ENCODE peak calls at places on chromosome 6, in four cellular contexts. One of them, this sample, is unnamed.

GRCh38 chr6:140366991-140367390 is 992.5 kb upstream of the CITED2 start:
- DNase-seq in esophagus squamous epithelium: no peak
- DNase-seq in effector memory CD4-positive, alpha-beta T cell: no peak
- DNase-seq in PC-3: peak; percentile 86
- DNase-seq in this sample: peak; percentile 36

GRCh38 chr6:84872996-84873395 is 108.6 kb upstream of the TBX18 start:
- DNase-seq in esophagus squamous epithelium: no peak
- DNase-seq in effector memory CD4-positive, alpha-beta T cell: no peak
- DNase-seq in PC-3: no peak
- DNase-seq in this sample: no peak

GRCh38 chr6:111157412-111157811 is 70.1 kb downstream of the SLC16A10 start:
- DNase-seq in esophagus squamous epithelium: no peak
- DNase-seq in effector memory CD4-positive, alpha-beta T cell: no peak
- DNase-seq in PC-3: no peak
- DNase-seq in this sample: no peak

GRCh38 chr6:38604700-38605099 is 35.0 kb downstream of the BTBD9 start:
- DNase-seq in esophagus squamous epithelium: no peak
- DNase-seq in effector memory CD4-positive, alpha-beta T cell: no peak
- DNase-seq in PC-3: peak; percentile 18
- DNase-seq in this sample: no peak

GRCh38 chr6:41462980-41463930 is 82.9 kb upstream of the FOXP4 start:
- DNase-seq in esophagus squamous epithelium: no peak
- DNase-seq in effector memory CD4-positive, alpha-beta T cell: no peak
- DNase-seq in PC-3: peak; percentile 70
- DNase-seq in this sample: no peak

GRCh38 chr6:143677891-143678737 is at the start of gene PHACTR2:
- DNase-seq in esophagus squamous epithelium: no peak
- DNase-seq in effector memory CD4-positive, alpha-beta T cell: peak; percentile 9
- DNase-seq in PC-3: peak; percentile 57
- DNase-seq in this sample: no peak

GRCh38 chr6:20608371-20608770 is 74.1 kb downstream of the CDKAL1 start:
- DNase-seq in esophagus squamous epithelium: no peak
- DNase-seq in effector memory CD4-positive, alpha-beta T cell: no peak
- DNase-seq in PC-3: no peak
- DNase-seq in this sample: no peak

GRCh38 chr6:692356-692851 is 535 bp downstream of the EXOC2 start:
- DNase-seq in esophagus squamous epithelium: no peak
- DNase-seq in effector memory CD4-positive, alpha-beta T cell: peak; percentile 52
- DNase-seq in PC-3: peak; percentile 73
- DNase-seq in this sample: peak; percentile 14

GRCh38 chr6:30818426-30818841 is 65.9 kb upstream of the DDR1 start:
- DNase-seq in esophagus squamous epithelium: no peak
- DNase-seq in effector memory CD4-positive, alpha-beta T cell: no peak
- DNase-seq in PC-3: peak; percentile 73
- DNase-seq in this sample: peak; percentile 70

GRCh38 chr6:68139130-68139529 is 496.0 kb upstream of the ADGRB3 start:
- DNase-seq in esophagus squamous epithelium: no peak
- DNase-seq in effector memory CD4-positive, alpha-beta T cell: no peak
- DNase-seq in PC-3: no peak
- DNase-seq in this sample: no peak

GRCh38 chr6:139468178-139468577 is 93.7 kb upstream of the CITED2 start:
- DNase-seq in esophagus squamous epithelium: no peak
- DNase-seq in effector memory CD4-positive, alpha-beta T cell: no peak
- DNase-seq in PC-3: no peak
- DNase-seq in this sample: peak; percentile 29

GRCh38 chr6:26327450-26328264 is 37.3 kb upstream of the BTN3A2 start:
- DNase-seq in esophagus squamous epithelium: no peak
- DNase-seq in effector memory CD4-positive, alpha-beta T cell: peak; percentile 35
- DNase-seq in PC-3: peak; percentile 70
- DNase-seq in this sample: no peak

GRCh38 chr6:120735641-120736040 is 598.6 kb downstream of the TBC1D32 start:
- DNase-seq in esophagus squamous epithelium: no peak
- DNase-seq in effector memory CD4-positive, alpha-beta T cell: no peak
- DNase-seq in PC-3: no peak
- DNase-seq in this sample: peak; percentile 52

GRCh38 chr6:35148167-35148741 is 7.1 kb upstream of the TCP11 start:
- DNase-seq in esophagus squamous epithelium: no peak
- DNase-seq in effector memory CD4-positive, alpha-beta T cell: no peak
- DNase-seq in PC-3: peak; percentile 84
- DNase-seq in this sample: no peak

GRCh38 chr6:80021591-80021990 is 17.1 kb downstream of the TTK start:
- DNase-seq in esophagus squamous epithelium: no peak
- DNase-seq in effector memory CD4-positive, alpha-beta T cell: no peak
- DNase-seq in PC-3: no peak
- DNase-seq in this sample: no peak

GRCh38 chr6:135990855-135991464 is 139.5 kb downstream of the PDE7B start:
- DNase-seq in esophagus squamous epithelium: no peak
- DNase-seq in effector memory CD4-positive, alpha-beta T cell: no peak
- DNase-seq in PC-3: no peak
- DNase-seq in this sample: no peak

GRCh38 chr6:48744948-48745347 is 634.0 kb upstream of the PTCHD4 start:
- DNase-seq in esophagus squamous epithelium: no peak
- DNase-seq in effector memory CD4-positive, alpha-beta T cell: no peak
- DNase-seq in PC-3: peak; percentile 82
- DNase-seq in this sample: peak; percentile 49

GRCh38 chr6:118391086-118391485 is 157.0 kb upstream of the PLN start:
- DNase-seq in esophagus squamous epithelium: no peak
- DNase-seq in effector memory CD4-positive, alpha-beta T cell: no peak
- DNase-seq in PC-3: no peak
- DNase-seq in this sample: no peak

GRCh38 chr6:81743649-81744048 is 8.8 kb downstream of the TENT5A start:
- DNase-seq in esophagus squamous epithelium: no peak
- DNase-seq in effector memory CD4-positive, alpha-beta T cell: no peak
- DNase-seq in PC-3: no peak
- DNase-seq in this sample: no peak

GRCh38 chr6:14107000-14107399 is 10.6 kb upstream of the CD83 start:
- DNase-seq in esophagus squamous epithelium: no peak
- DNase-seq in effector memory CD4-positive, alpha-beta T cell: no peak
- DNase-seq in PC-3: no peak
- DNase-seq in this sample: no peak

GRCh38 chr6:136921936-136922679 is at the start of gene SLC35D3:
- DNase-seq in esophagus squamous epithelium: no peak
- DNase-seq in effector memory CD4-positive, alpha-beta T cell: no peak
- DNase-seq in PC-3: no peak
- DNase-seq in this sample: no peak

GRCh38 chr6:3333263-3333662 is 74.5 kb downstream of the PSMG4 start:
- DNase-seq in esophagus squamous epithelium: no peak
- DNase-seq in effector memory CD4-positive, alpha-beta T cell: no peak
- DNase-seq in PC-3: no peak
- DNase-seq in this sample: no peak

GRCh38 chr6:10837009-10837691 is 1.2 kb downstream of the MAK start:
- DNase-seq in esophagus squamous epithelium: no peak
- DNase-seq in effector memory CD4-positive, alpha-beta T cell: no peak
- DNase-seq in PC-3: peak; percentile 28
- DNase-seq in this sample: no peak

GRCh38 chr6:88476388-88476787 is 310.2 kb upstream of the CNR1 start:
- DNase-seq in esophagus squamous epithelium: no peak
- DNase-seq in effector memory CD4-positive, alpha-beta T cell: no peak
- DNase-seq in PC-3: no peak
- DNase-seq in this sample: no peak

GRCh38 chr6:22921831-22922230 is 352.5 kb downstream of the HDGFL1 start:
- DNase-seq in esophagus squamous epithelium: no peak
- DNase-seq in effector memory CD4-positive, alpha-beta T cell: no peak
- DNase-seq in PC-3: no peak
- DNase-seq in this sample: no peak

GRCh38 chr6:107448776-107449175 is 10.6 kb downstream of the PDSS2 start:
- DNase-seq in esophagus squamous epithelium: no peak
- DNase-seq in effector memory CD4-positive, alpha-beta T cell: no peak
- DNase-seq in PC-3: no peak
- DNase-seq in this sample: no peak
- H3K27ac ChIP-seq in esophagus squamous epithelium: no peak overlapping the region
- H3K27ac ChIP-seq in effector memory CD4-positive, alpha-beta T cell: no peak overlapping the region
- H3K27ac ChIP-seq in PC-3: no peak overlapping the region
- H3K27ac ChIP-seq in this sample: no peak overlapping the region

GRCh38 chr6:43575105-43575771 is 600 bp downstream of the XPO5 start:
- DNase-seq in esophagus squamous epithelium: no peak
- DNase-seq in effector memory CD4-positive, alpha-beta T cell: no peak
- DNase-seq in PC-3: peak; percentile 17
- DNase-seq in this sample: no peak
- H3K27ac ChIP-seq in esophagus squamous epithelium: peak overlapping the region; percentile 84
- H3K27ac ChIP-seq in effector memory CD4-positive, alpha-beta T cell: peak overlapping the region; percentile 78
- H3K27ac ChIP-seq in PC-3: no peak overlapping the region
- H3K27ac ChIP-seq in this sample: peak overlapping the region; percentile 94

DNA sequence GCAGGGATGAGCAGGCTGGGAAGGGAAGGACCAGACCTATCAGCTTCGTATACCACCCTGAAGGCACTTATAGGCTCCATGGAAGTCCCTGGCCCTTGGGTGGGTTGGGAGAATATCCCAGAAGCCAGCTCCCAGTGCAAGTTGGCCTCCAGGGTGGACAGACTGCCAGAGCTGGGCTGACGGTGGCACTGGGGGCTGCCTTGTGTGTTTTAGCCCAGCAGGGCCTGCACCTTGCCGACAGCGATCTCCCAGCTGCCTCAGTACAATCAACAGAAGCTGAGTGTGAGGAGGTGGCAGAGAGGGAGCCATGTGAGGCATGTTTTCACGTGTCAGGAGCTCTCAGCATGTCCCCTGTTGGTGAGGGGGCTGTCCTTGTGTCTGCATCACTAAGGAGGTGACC is 159.5 kb downstream of the VEGFA start:
- DNase-seq in esophagus squamous epithelium: no peak
- DNase-seq in effector memory CD4-positive, alpha-beta T cell: no peak
- DNase-seq in PC-3: no peak
- DNase-seq in this sample: no peak
- H3K27ac ChIP-seq in esophagus squamous epithelium: no peak overlapping the region
- H3K27ac ChIP-seq in effector memory CD4-positive, alpha-beta T cell: no peak overlapping the region
- H3K27ac ChIP-seq in PC-3: no peak overlapping the region
- H3K27ac ChIP-seq in this sample: no peak overlapping the region

GRCh38 chr6:167684276-167685104 is 142.2 kb upstream of the AFDN start:
- DNase-seq in esophagus squamous epithelium: no peak
- DNase-seq in effector memory CD4-positive, alpha-beta T cell: no peak
- DNase-seq in PC-3: no peak
- DNase-seq in this sample: no peak

GRCh38 chr6:167680605-167681149 is 146.0 kb upstream of the AFDN start:
- DNase-seq in esophagus squamous epithelium: no peak
- DNase-seq in effector memory CD4-positive, alpha-beta T cell: no peak
- DNase-seq in PC-3: no peak
- DNase-seq in this sample: no peak

GRCh38 chr6:167682125-167682524 is 144.6 kb upstream of the AFDN start:
- DNase-seq in esophagus squamous epithelium: no peak
- DNase-seq in effector memory CD4-positive, alpha-beta T cell: no peak
- DNase-seq in PC-3: no peak
- DNase-seq in this sample: no peak

GRCh38 chr6:167683028-167683862 is 143.5 kb upstream of the AFDN start:
- DNase-seq in esophagus squamous epithelium: no peak
- DNase-seq in effector memory CD4-positive, alpha-beta T cell: no peak
- DNase-seq in PC-3: peak; percentile 73
- DNase-seq in this sample: no peak

DNA sequence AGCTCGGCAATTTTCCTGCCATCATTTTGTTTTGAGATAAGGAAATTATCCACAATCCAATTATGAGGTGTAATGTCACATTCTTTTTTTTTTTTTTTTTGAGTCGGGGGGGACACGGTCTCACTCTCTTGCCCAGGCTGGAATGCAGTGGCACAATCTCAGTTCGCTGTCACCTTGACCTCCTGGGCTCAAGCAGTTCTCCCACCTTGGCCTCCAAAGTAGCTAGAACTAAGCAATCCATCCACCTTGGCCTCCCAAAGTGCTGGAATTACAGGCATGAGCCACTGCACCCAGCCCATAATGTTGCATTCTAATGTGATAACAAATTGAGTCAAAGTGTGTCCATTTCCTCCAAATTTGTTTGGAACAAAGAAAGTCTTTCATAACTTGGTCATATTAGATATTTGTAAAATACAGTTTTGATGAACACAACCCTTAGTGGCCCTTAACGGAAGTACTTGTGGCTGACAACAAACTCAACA is 144.1 kb upstream of the AFDN start:
- DNase-seq in esophagus squamous epithelium: no peak
- DNase-seq in effector memory CD4-positive, alpha-beta T cell: no peak
- DNase-seq in PC-3: no peak
- DNase-seq in this sample: no peak
- H3K27ac ChIP-seq in esophagus squamous epithelium: peak overlapping the region; percentile 28
- H3K27ac ChIP-seq in effector memory CD4-positive, alpha-beta T cell: no peak overlapping the region
- H3K27ac ChIP-seq in PC-3: peak overlapping the region; percentile 93
- H3K27ac ChIP-seq in this sample: peak overlapping the region; percentile 45

GRCh38 chr6:21873562-21873961 is 280.0 kb downstream of the SOX4 start:
- DNase-seq in esophagus squamous epithelium: no peak
- DNase-seq in effector memory CD4-positive, alpha-beta T cell: no peak
- DNase-seq in PC-3: peak; percentile 87
- DNase-seq in this sample: no peak
- H3K27ac ChIP-seq in esophagus squamous epithelium: no peak overlapping the region
- H3K27ac ChIP-seq in effector memory CD4-positive, alpha-beta T cell: no peak overlapping the region
- H3K27ac ChIP-seq in PC-3: no peak overlapping the region
- H3K27ac ChIP-seq in this sample: no peak overlapping the region

This sample was measured in epithelial cell of prostate.